ENCODE peak calls at places on chromosomes 12 and 14, in five cellular contexts. N is A549, M is fibroblast of pulmonary artery, T is Panc1, R is endothelial cell. S is an unnamed sample.

GRCh38 chr12:94586589-94587259 is 63.6 kb downstream of the TMCC3 start:
- DNase-seq in R (no peak), M (peak; percentile 28), T (no peak), N (no peak), S (peak; percentile 19)

GRCh38 chr14:94685166-94685581 is 73.0 kb downstream of the SERPINA3 start:
- DNase-seq in R (no peak), T (no peak), M (no peak), N (peak; percentile 23), S (no peak)

GRCh38 chr12:49540229-49541139 is 1.7 kb downstream of the KCNH3 start:
- DNase-seq in M (no peak), N (no peak), R (no peak), T (no peak), S (no peak)

GRCh38 chr14:36988989-36989388 is 183.4 kb downstream of the SLC25A21 start:
- DNase-seq in T (no peak), M (no peak), R (no peak), N (no peak), S (no peak)

GRCh38 chr12:9961901-9962300 is 9.3 kb upstream of the CLEC12A start:
- DNase-seq in N (no peak), T (no peak), R (no peak), M (no peak), S (no peak)

GRCh38 chr14:22839159-22839779 is 2.9 kb downstream of the MMP14 start:
- DNase-seq in T (no peak), R (no peak), M (peak; percentile 58), N (no peak), S (peak; percentile 69)

GRCh38 chr12:13097526-13097925 is 5.9 kb downstream of the GSG1 start:
- DNase-seq in R (no peak), T (no peak), M (no peak), N (no peak), S (no peak)

GRCh38 chr12:130508847-130509246 is 171.2 kb downstream of the PIWIL1 start:
- DNase-seq in R (no peak), T (no peak), M (no peak), N (no peak), S (no peak)

GRCh38 chr14:100104523-100105300 is 39.5 kb downstream of the EVL start:
- DNase-seq in T (no peak), M (peak; percentile 27), N (no peak), R (no peak), S (peak; percentile 79)

GRCh38 chr14:49920935-49921334 is 28.1 kb downstream of the ARF6 start:
- DNase-seq in M (no peak), R (no peak), T (no peak), N (no peak), S (no peak)

GRCh38 chr14:49920260-49920659 is 27.4 kb downstream of the ARF6 start:
- DNase-seq in R (no peak), N (no peak), T (no peak), M (no peak), S (no peak)

GRCh38 chr14:49923442-49923841 is 30.6 kb downstream of the ARF6 start:
- DNase-seq in R (no peak), T (no peak), M (no peak), N (no peak), S (no peak)

GRCh38 chr14:49919825-49920224 is 26.9 kb downstream of the ARF6 start:
- DNase-seq in M (peak; percentile 34), N (no peak), R (no peak), T (no peak), S (no peak)

DNA sequence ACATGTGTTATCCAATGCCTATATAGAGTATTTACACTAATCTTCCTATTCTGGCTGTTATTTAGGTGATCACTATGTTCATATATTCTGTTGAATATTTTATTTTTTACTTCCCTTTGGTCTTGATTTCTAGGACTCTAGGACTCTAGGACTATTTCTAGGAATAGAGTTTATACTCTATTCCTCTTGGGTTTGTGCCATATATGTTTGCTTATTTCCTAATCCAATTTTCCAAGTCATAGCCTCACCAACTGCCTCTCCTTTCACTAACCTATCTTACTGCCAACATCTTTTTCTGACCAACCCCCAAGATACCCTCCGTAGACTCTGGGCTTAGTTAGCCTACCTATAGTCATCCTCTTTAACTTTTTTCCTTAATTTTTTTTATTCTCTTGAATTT is 28.5 kb downstream of the ARF6 start:
- DNase-seq in T (no peak), N (no peak), R (no peak), M (no peak), S (no peak)
- TF ChIP-seq CTCF in T (no peak), N (no peak), R (no peak), M (no peak), S (no peak)

DNA sequence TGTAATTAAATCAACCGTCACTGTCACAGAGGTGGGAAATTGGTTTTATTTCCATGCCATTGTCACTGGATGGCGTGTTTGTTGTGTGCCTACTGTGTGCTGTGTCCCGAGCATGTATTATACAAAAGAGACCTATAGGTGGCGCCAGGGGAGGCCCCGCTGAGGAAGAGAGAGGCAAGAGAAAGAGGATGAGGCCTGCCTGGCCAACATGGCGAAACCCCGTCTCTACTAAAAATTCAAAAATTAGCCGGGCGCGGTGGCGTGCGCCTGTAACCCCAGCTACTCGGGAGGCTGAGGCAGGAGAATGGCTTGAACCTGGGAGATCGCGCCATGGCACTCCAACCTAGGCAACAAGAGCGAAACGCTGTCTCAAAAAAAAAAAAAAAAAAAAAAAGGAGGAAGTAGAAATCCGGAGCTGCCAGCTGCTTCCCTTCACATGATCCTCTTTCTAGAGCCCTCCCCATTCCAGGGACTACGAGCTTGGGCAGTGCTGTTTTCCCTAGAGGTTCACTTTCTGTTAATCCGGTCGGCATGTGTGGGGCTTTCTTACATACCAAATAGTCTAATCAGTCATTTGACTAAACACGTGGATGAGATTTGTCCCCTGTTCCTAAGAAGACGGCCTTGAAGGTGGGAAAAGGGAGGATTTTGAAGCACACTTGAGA is 6.4 kb upstream of the CCDC175 start:
- DNase-seq in R (no peak), N (no peak), T (no peak), M (no peak), S (no peak)
- TF ChIP-seq CTCF in R (no peak), N (no peak), T (peak; percentile 19), M (no peak), S (peak; percentile 20)

DNA sequence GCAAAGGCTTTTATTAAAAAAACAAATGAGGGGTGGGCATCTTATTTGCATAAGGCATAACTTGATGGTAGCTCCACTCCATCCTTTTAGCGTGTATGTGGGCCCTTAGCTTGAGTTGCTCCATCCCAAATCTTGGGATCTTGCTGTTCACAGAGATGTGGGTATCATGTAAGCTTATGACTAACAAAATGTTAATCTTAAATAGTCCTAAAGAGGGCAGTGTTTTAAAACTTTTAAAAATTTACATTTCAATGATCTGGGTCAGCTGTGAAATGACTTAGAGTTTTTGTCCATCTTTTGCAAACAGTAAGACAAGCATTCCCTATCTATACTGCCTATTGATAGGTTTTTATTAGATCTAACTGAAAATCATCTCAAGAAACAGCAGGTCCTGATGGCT is 86.0 kb downstream of the SLCO1A2 start:
- DNase-seq in T (no peak), M (peak; percentile 15), R (no peak), N (peak; percentile 11), S (peak; percentile 34)
- TF ChIP-seq CTCF in T (no peak), M (no peak), R (no peak), N (peak; percentile 36), S (no peak)

GRCh38 chr12:39441963-39442894 is 691 bp downstream of the KIF21A start:
- DNase-seq in M (peak; percentile 23), R (peak; percentile 36), N (peak; percentile 49), T (no peak), S (no peak)

GRCh38 chr12:39440781-39441180 is 2.1 kb downstream of the KIF21A start:
- DNase-seq in R (no peak), N (peak; percentile 14), M (no peak), T (no peak), S (no peak)

GRCh38 chr12:39443704-39444234 is 849 bp upstream of the KIF21A start:
- DNase-seq in R (peak; percentile 4), N (no peak), T (no peak), M (no peak), S (no peak)

GRCh38 chr12:39441189-39441962 is 1.5 kb downstream of the KIF21A start:
- DNase-seq in T (no peak), R (no peak), N (no peak), M (no peak), S (no peak)

GRCh38 chr12:39442895-39443703 is at the start of gene KIF21A:
- DNase-seq in M (peak; percentile 94), N (peak; percentile 97), T (peak; percentile 80), R (peak; percentile 87), S (peak; percentile 73)
- TF ChIP-seq CTCF in M (peak; percentile 16), N (peak; percentile 42), T (peak; percentile 71), R (peak; percentile 67), S (no peak)

GRCh38 chr14:77153802-77154201 is 12.2 kb upstream of the ZDHHC22 start:
- DNase-seq in T (no peak), M (no peak), R (no peak), N (no peak), S (no peak)
- TF ChIP-seq CTCF in T (no peak), M (no peak), R (no peak), N (no peak), S (no peak)

GRCh38 chr12:99063182-99063581 is 418.1 kb downstream of the APAF1 start:
- DNase-seq in M (no peak), R (no peak), N (no peak), T (no peak), S (no peak)

GRCh38 chr12:99069371-99069770 is 424.3 kb downstream of the APAF1 start:
- DNase-seq in N (no peak), R (no peak), T (no peak), M (no peak), S (no peak)

GRCh38 chr12:99066726-99067125 is 421.6 kb downstream of the APAF1 start:
- DNase-seq in T (no peak), M (no peak), R (no peak), N (no peak), S (no peak)

GRCh38 chr12:99067171-99067785 is 422.2 kb downstream of the APAF1 start:
- DNase-seq in N (no peak), M (no peak), T (no peak), R (no peak), S (no peak)
- TF ChIP-seq CTCF in N (no peak), M (no peak), T (no peak), R (no peak), S (no peak)

S was measured in choroid plexus epithelial cell.